ENCODE peak calls at places on chromosomes 1 and 21, in ten cellular contexts. One of them, this sample, is unnamed.

GRCh38 chr1:15362737-15363128 is 47.0 kb upstream of the EFHD2 start:
- DNase-seq in spleen: no peak
- DNase-seq in BE2C: no peak
- DNase-seq in AG10803: no peak
- DNase-seq in HFFc6: no peak
- DNase-seq in RWPE2: no peak
- DNase-seq in fibroblast of lung: no peak
- DNase-seq in upper lobe of right lung: no peak
- DNase-seq in tibial artery: no peak
- DNase-seq in Peyer's patch: no peak
- DNase-seq in this sample: no peak

GRCh38 chr21:26842976-26843911 is 2.0 kb downstream of the ADAMTS1 start:
- DNase-seq in spleen: peak
- DNase-seq in BE2C: peak
- DNase-seq in AG10803: peak
- DNase-seq in HFFc6: peak
- DNase-seq in RWPE2: peak
- DNase-seq in fibroblast of lung: peak
- DNase-seq in upper lobe of right lung: peak
- DNase-seq in tibial artery: peak
- DNase-seq in Peyer's patch: peak
- DNase-seq in this sample: peak

GRCh38 chr1:36722871-36723270 is 240.2 kb upstream of the CSF3R start:
- DNase-seq in spleen: no peak
- DNase-seq in BE2C: no peak
- DNase-seq in AG10803: no peak
- DNase-seq in HFFc6: no peak
- DNase-seq in RWPE2: no peak
- DNase-seq in fibroblast of lung: no peak
- DNase-seq in upper lobe of right lung: no peak
- DNase-seq in tibial artery: peak
- DNase-seq in Peyer's patch: no peak
- DNase-seq in this sample: no peak

GRCh38 chr1:12643785-12644184 is at the start of gene AADACL4:
- DNase-seq in spleen: no peak
- DNase-seq in BE2C: no peak
- DNase-seq in AG10803: no peak
- DNase-seq in HFFc6: no peak
- DNase-seq in RWPE2: no peak
- DNase-seq in fibroblast of lung: no peak
- DNase-seq in upper lobe of right lung: no peak
- DNase-seq in tibial artery: no peak
- DNase-seq in Peyer's patch: no peak
- DNase-seq in this sample: no peak

GRCh38 chr1:59126361-59126760 is 170.5 kb upstream of the FGGY start:
- DNase-seq in spleen: no peak
- DNase-seq in BE2C: no peak
- DNase-seq in AG10803: no peak
- DNase-seq in HFFc6: no peak
- DNase-seq in RWPE2: no peak
- DNase-seq in fibroblast of lung: no peak
- DNase-seq in upper lobe of right lung: no peak
- DNase-seq in tibial artery: no peak
- DNase-seq in Peyer's patch: no peak
- DNase-seq in this sample: no peak

GRCh38 chr1:4636644-4637380 is 17.6 kb upstream of the AJAP1 start:
- DNase-seq in spleen: peak
- DNase-seq in BE2C: no peak
- DNase-seq in AG10803: no peak
- DNase-seq in HFFc6: no peak
- DNase-seq in RWPE2: no peak
- DNase-seq in fibroblast of lung: no peak
- DNase-seq in upper lobe of right lung: no peak
- DNase-seq in tibial artery: peak
- DNase-seq in Peyer's patch: no peak
- DNase-seq in this sample: no peak

GRCh38 chr1:100188617-100189016 is 10.6 kb upstream of the LRRC39 start:
- DNase-seq in spleen: no peak
- DNase-seq in BE2C: peak
- DNase-seq in AG10803: peak
- DNase-seq in HFFc6: peak
- DNase-seq in RWPE2: no peak
- DNase-seq in fibroblast of lung: peak
- DNase-seq in upper lobe of right lung: no peak
- DNase-seq in tibial artery: no peak
- DNase-seq in Peyer's patch: no peak
- DNase-seq in this sample: no peak

GRCh38 chr1:98383341-98383740 is 278.2 kb upstream of the SNX7 start:
- DNase-seq in spleen: no peak
- DNase-seq in BE2C: no peak
- DNase-seq in AG10803: no peak
- DNase-seq in HFFc6: no peak
- DNase-seq in RWPE2: no peak
- DNase-seq in fibroblast of lung: no peak
- DNase-seq in upper lobe of right lung: no peak
- DNase-seq in tibial artery: no peak
- DNase-seq in Peyer's patch: no peak
- DNase-seq in this sample: no peak

GRCh38 chr1:72892461-72892860 is 610.1 kb upstream of the NEGR1 start:
- DNase-seq in spleen: no peak
- DNase-seq in BE2C: no peak
- DNase-seq in AG10803: peak
- DNase-seq in HFFc6: no peak
- DNase-seq in RWPE2: no peak
- DNase-seq in fibroblast of lung: peak
- DNase-seq in upper lobe of right lung: no peak
- DNase-seq in tibial artery: no peak
- DNase-seq in Peyer's patch: no peak
- DNase-seq in this sample: no peak

GRCh38 chr21:42010507-42011493 is 640 bp upstream of the ZBTB21 start:
- DNase-seq in spleen: peak
- DNase-seq in BE2C: peak
- DNase-seq in AG10803: peak
- DNase-seq in HFFc6: no peak
- DNase-seq in RWPE2: no peak
- DNase-seq in fibroblast of lung: no peak
- DNase-seq in upper lobe of right lung: peak
- DNase-seq in tibial artery: no peak
- DNase-seq in Peyer's patch: peak
- DNase-seq in this sample: peak

GRCh38 chr1:187641015-187641414 is 812.3 kb downstream of the PLA2G4A start:
- DNase-seq in spleen: no peak
- DNase-seq in BE2C: peak
- DNase-seq in AG10803: no peak
- DNase-seq in HFFc6: no peak
- DNase-seq in RWPE2: no peak
- DNase-seq in fibroblast of lung: no peak
- DNase-seq in upper lobe of right lung: no peak
- DNase-seq in tibial artery: no peak
- DNase-seq in Peyer's patch: no peak
- DNase-seq in this sample: no peak

GRCh38 chr21:31310750-31311149 is 33.3 kb downstream of the TIAM1 start:
- DNase-seq in spleen: no peak
- DNase-seq in BE2C: no peak
- DNase-seq in AG10803: no peak
- DNase-seq in HFFc6: no peak
- DNase-seq in RWPE2: no peak
- DNase-seq in fibroblast of lung: peak
- DNase-seq in upper lobe of right lung: no peak
- DNase-seq in tibial artery: no peak
- DNase-seq in Peyer's patch: no peak
- DNase-seq in this sample: no peak

DNA sequence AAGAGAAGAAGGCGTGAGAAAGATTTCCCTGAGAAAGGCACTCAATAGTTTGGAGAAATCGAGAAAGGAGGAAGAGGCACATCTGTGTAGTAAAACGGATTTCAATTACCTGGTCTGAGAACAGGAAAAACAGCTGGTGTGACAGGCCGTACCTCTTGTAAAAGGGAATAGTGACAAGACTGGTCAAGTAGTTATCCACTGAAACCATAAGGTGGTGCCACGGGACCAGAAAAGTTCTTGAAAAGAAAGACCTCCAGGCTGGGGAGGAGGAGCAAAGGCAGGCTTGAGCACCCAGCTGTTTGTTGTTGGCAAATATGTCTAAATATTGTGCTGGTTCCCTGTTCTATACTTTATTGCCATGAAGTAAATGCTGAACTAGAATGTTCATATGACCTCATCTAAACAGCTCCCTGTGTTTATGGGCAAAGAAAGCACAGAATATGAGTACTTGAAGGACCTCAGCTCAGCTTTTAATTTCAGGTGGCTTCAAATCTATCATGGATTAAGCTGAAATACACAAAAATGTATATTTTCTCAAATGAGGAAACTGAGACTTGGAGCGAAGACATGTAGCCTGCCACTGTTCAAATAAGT is 4.0 kb downstream of the HAO2 start:
- DNase-seq in spleen: no peak
- DNase-seq in BE2C: no peak
- DNase-seq in AG10803: peak
- DNase-seq in HFFc6: peak
- DNase-seq in RWPE2: no peak
- DNase-seq in fibroblast of lung: peak
- DNase-seq in upper lobe of right lung: no peak
- DNase-seq in tibial artery: no peak
- DNase-seq in Peyer's patch: peak
- DNase-seq in this sample: no peak
- TF ChIP-seq CTCF in spleen: no peak
- TF ChIP-seq CTCF in BE2C: no peak
- TF ChIP-seq CTCF in AG10803: peak
- TF ChIP-seq CTCF in HFFc6: peak
- TF ChIP-seq CTCF in RWPE2: peak
- TF ChIP-seq CTCF in fibroblast of lung: no peak
- TF ChIP-seq CTCF in upper lobe of right lung: peak
- TF ChIP-seq CTCF in tibial artery: no peak
- TF ChIP-seq CTCF in Peyer's patch: peak
- TF ChIP-seq CTCF in this sample: no peak

DNA sequence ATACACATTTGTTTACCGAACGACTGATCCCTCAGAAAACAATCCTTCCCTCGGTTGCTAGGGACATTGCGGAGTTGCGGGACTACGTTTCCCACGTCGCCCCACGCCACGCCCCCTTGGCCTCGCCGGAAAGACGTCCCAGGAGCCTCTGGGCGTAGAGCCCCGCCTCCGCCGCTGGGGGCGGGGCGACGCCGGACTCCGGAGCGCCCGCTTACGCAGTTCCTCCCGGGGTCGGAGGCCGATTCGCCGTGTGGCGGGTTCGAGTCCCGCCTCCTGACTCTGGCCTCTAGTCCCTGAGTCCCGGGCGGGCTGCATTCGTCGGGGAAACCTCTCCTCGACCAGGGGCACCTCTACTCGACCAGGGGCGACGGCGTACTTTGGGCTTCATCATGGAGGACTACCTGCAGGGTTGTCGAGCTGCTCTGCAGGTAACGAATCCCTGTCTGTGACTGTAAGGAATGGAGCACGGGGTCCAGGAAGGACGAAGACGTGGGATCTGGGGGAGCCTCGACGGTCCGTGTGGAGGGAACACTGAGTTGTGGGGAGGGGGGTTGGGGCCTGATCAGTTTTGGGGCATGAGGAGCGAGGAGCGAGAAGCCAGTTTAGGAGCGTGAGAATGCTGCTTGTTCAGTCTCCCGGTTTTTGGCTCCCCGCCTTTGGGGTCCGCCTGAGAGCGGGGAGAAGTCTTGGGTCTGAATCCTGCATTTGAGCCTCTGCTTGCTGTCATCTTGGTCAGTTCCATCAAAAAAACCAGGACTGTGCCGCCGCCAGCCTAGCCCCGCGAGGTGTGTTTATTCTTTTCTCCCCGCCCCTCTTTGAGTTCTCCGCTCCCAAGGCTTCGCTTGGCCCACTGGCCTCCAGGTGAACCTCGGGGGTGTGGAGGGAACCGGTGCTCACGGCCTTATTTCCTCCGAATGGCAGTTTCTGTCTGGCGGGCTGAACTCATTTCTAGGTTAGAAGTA is at the start of gene PRUNE1:
- DNase-seq in spleen: peak
- DNase-seq in BE2C: peak
- DNase-seq in AG10803: peak
- DNase-seq in HFFc6: peak
- DNase-seq in RWPE2: peak
- DNase-seq in fibroblast of lung: peak
- DNase-seq in upper lobe of right lung: peak
- DNase-seq in tibial artery: peak
- DNase-seq in Peyer's patch: peak
- DNase-seq in this sample: peak
- TF ChIP-seq CTCF in spleen: peak
- TF ChIP-seq CTCF in BE2C: no peak
- TF ChIP-seq CTCF in AG10803: no peak
- TF ChIP-seq CTCF in HFFc6: no peak
- TF ChIP-seq CTCF in RWPE2: no peak
- TF ChIP-seq CTCF in fibroblast of lung: no peak
- TF ChIP-seq CTCF in upper lobe of right lung: no peak
- TF ChIP-seq CTCF in tibial artery: no peak
- TF ChIP-seq CTCF in Peyer's patch: no peak
- TF ChIP-seq CTCF in this sample: no peak

GRCh38 chr21:44835647-44835973 is 17.7 kb upstream of the SUMO3 start:
- DNase-seq in spleen: peak
- DNase-seq in BE2C: no peak
- DNase-seq in AG10803: no peak
- DNase-seq in HFFc6: no peak
- DNase-seq in RWPE2: no peak
- DNase-seq in fibroblast of lung: no peak
- DNase-seq in upper lobe of right lung: no peak
- DNase-seq in tibial artery: peak
- DNase-seq in Peyer's patch: no peak
- DNase-seq in this sample: no peak
- TF ChIP-seq CTCF in spleen: no peak
- TF ChIP-seq CTCF in BE2C: no peak
- TF ChIP-seq CTCF in AG10803: no peak
- TF ChIP-seq CTCF in HFFc6: no peak
- TF ChIP-seq CTCF in RWPE2: no peak
- TF ChIP-seq CTCF in fibroblast of lung: no peak
- TF ChIP-seq CTCF in upper lobe of right lung: no peak
- TF ChIP-seq CTCF in tibial artery: no peak
- TF ChIP-seq CTCF in Peyer's patch: no peak
- TF ChIP-seq CTCF in this sample: no peak

DNA sequence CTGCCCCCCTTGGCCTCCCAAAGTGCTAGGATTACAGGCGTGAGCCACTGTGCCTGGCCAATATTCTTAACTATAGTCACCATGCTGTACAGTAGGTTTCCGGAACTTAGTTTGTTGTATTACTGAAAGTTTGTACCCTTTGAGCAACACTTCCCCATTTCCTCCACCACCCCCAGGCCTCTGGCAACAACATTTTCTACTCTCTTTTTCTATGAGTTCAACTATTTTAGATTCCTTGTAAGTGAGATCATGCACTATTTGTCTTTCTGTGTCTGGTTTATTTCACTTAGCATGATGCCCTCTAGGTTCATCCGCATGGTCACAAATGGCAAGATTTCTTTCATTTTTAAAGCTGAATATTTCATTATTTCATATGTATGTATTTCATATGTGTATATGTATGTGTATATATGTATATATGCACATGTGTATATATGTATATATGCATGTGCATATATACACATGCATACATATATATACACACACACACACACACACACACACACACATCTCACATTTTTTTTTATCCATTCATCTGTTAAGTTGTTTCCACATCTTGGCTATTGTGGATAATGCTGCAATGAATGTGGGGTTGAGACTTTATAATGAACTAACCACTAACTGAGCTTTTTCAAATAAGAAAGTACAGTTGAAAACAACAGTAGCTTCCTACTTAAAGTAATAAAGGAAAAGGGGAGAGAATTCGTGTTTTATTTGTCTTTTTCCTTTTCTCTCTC is 256.8 kb upstream of the C1orf105 start:
- DNase-seq in spleen: no peak
- DNase-seq in BE2C: no peak
- DNase-seq in AG10803: peak
- DNase-seq in HFFc6: peak
- DNase-seq in RWPE2: no peak
- DNase-seq in fibroblast of lung: peak
- DNase-seq in upper lobe of right lung: no peak
- DNase-seq in tibial artery: no peak
- DNase-seq in Peyer's patch: no peak
- DNase-seq in this sample: no peak
- TF ChIP-seq CTCF in spleen: no peak
- TF ChIP-seq CTCF in BE2C: no peak
- TF ChIP-seq CTCF in AG10803: no peak
- TF ChIP-seq CTCF in HFFc6: no peak
- TF ChIP-seq CTCF in RWPE2: no peak
- TF ChIP-seq CTCF in fibroblast of lung: no peak
- TF ChIP-seq CTCF in upper lobe of right lung: no peak
- TF ChIP-seq CTCF in tibial artery: no peak
- TF ChIP-seq CTCF in Peyer's patch: no peak
- TF ChIP-seq CTCF in this sample: no peak